ENCODE peak calls at places on chromosomes 5 and 9, in seven cellular contexts. T, B, E, N, W, X and R are unnamed samples.

GRCh38 chr5:154293219-154293618 is 102.7 kb downstream of the GALNT10 start:
- DNase-seq in T (no peak), B (no peak), E (no peak), N (no peak), W (no peak), X (no peak), R (no peak)

GRCh38 chr5:164355267-164355830 is 849.9 kb downstream of the MAT2B start:
- DNase-seq in T (no peak), B (no peak), E (no peak), N (no peak), W (no peak), X (no peak), R (no peak)

GRCh38 chr5:139636207-139636792 is 11.8 kb upstream of the CXXC5 start:
- DNase-seq in T (no peak), B (no peak), E (no peak), N (no peak), W (peak; percentile 57), X (no peak), R (no peak)

GRCh38 chr5:53507013-53507412 is 26.6 kb downstream of the FST start:
- DNase-seq in T (no peak), B (no peak), E (no peak), N (no peak), W (no peak), X (no peak), R (no peak)

GRCh38 chr9:28770226-28770625 is 1196.9 kb upstream of the C9orf72 start:
- DNase-seq in T (no peak), B (peak; percentile 12), E (no peak), N (no peak), W (no peak), X (no peak), R (no peak)

GRCh38 chr9:9912459-9912858 is 700.3 kb downstream of the PTPRD start:
- DNase-seq in T (no peak), B (no peak), E (no peak), N (no peak), W (no peak), X (no peak), R (no peak)

GRCh38 chr5:134568339-134568700 is 42.9 kb downstream of the JADE2 start:
- DNase-seq in T (no peak), B (no peak), E (no peak), N (no peak), W (no peak), X (no peak), R (no peak)

GRCh38 chr9:93205045-93205768 is 21.3 kb downstream of the WNK2 start:
- DNase-seq in T (peak; percentile 30), B (no peak), E (no peak), N (no peak), W (no peak), X (no peak), R (no peak)

GRCh38 chr5:123814796-123815479 is 303.0 kb downstream of the CSNK1G3 start:
- DNase-seq in T (no peak), B (no peak), E (peak; percentile 18), N (no peak), W (no peak), X (peak; percentile 29), R (no peak)

GRCh38 chr5:180142824-180143610 is 66.0 kb downstream of the RASGEF1C start:
- DNase-seq in T (no peak), B (no peak), E (no peak), N (no peak), W (no peak), X (no peak), R (no peak)

GRCh38 chr5:165502893-165503696 is 1997.7 kb downstream of the MAT2B start:
- DNase-seq in T (no peak), B (peak; percentile 45), E (peak; percentile 18), N (no peak), W (no peak), X (peak; percentile 25), R (peak; percentile 5)

GRCh38 chr9:6873862-6874261 is 116.1 kb downstream of the KDM4C start:
- DNase-seq in T (no peak), B (no peak), E (peak; percentile 56), N (no peak), W (no peak), X (peak; percentile 2), R (no peak)

GRCh38 chr5:147643142-147643541 is 133.3 kb upstream of the DPYSL3 start:
- DNase-seq in T (no peak), B (no peak), E (peak; percentile 1), N (no peak), W (no peak), X (peak; percentile 3), R (no peak)

GRCh38 chr5:146059349-146060220 is 45.8 kb downstream of the PLAC8L1 start:
- DNase-seq in T (no peak), B (no peak), E (no peak), N (no peak), W (no peak), X (no peak), R (no peak)

GRCh38 chr9:14278291-14278721 is 35.6 kb downstream of the NFIB start:
- DNase-seq in T (no peak), B (no peak), E (peak; percentile 82), N (no peak), W (no peak), X (peak; percentile 27), R (no peak)

GRCh38 chr9:114804504-114804903 is 1.3 kb downstream of the TNFSF15 start:
- DNase-seq in T (no peak), B (no peak), E (peak; percentile 84), N (no peak), W (no peak), X (peak; percentile 95), R (peak; percentile 94)

DNA sequence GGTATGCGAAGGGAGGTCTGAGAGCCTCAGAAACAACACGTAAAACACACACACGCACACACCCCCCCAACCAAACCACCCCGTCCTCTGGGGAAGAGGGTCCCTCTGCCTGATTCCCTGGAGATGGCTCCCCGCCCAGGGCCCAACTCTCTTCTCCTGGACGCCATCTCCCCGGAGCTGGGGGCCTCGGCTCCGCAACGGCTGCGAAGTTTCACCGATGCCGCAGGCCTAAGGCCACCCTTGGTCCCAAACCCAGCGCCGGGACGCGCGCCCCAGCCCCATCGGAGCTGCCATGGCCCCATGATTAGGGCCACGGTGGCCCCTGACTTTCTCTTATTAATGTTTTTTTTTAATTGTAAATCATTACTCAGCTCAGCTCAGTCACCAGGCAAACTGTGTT is 181.4 kb upstream of the TBCA start:
- DNase-seq in T (no peak), B (peak; percentile 34), E (no peak), N (peak; percentile 44), W (peak; percentile 65), X (no peak), R (no peak)
- H3K18ac ChIP-seq in T (peak overlapping the region; percentile 81), B (peak overlapping the region; percentile 82), E (no peak overlapping the region), N (no peak overlapping the region), W (peak overlapping the region; percentile 14), X (no peak overlapping the region), R (no peak overlapping the region)

DNA sequence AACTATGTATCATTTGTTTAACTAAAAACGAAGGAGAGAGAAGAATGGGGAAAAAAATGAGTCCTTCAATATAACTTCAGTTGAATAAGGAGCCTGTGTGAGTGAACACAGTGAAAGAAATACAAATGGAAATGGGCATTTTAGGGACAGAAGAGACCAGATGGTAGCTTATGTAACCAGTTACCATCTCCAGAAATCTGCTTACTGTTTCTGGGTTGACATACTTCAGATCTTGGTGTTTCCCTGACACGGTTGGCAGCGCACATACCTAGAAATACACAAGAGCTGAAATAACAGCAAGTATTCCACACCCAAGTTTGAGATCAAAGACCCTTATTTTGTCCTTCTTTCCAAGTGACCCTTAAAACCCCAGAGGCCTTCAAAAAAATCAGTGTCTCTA is 14.9 kb upstream of the GFRA3 start:
- DNase-seq in T (no peak), B (no peak), E (no peak), N (no peak), W (no peak), X (no peak), R (no peak)
- H3K4ac ChIP-seq in T (no peak overlapping the region), B (no peak overlapping the region), E (no peak overlapping the region), N (no peak overlapping the region), W (no peak overlapping the region), X (no peak overlapping the region), R (no peak overlapping the region)

DNA sequence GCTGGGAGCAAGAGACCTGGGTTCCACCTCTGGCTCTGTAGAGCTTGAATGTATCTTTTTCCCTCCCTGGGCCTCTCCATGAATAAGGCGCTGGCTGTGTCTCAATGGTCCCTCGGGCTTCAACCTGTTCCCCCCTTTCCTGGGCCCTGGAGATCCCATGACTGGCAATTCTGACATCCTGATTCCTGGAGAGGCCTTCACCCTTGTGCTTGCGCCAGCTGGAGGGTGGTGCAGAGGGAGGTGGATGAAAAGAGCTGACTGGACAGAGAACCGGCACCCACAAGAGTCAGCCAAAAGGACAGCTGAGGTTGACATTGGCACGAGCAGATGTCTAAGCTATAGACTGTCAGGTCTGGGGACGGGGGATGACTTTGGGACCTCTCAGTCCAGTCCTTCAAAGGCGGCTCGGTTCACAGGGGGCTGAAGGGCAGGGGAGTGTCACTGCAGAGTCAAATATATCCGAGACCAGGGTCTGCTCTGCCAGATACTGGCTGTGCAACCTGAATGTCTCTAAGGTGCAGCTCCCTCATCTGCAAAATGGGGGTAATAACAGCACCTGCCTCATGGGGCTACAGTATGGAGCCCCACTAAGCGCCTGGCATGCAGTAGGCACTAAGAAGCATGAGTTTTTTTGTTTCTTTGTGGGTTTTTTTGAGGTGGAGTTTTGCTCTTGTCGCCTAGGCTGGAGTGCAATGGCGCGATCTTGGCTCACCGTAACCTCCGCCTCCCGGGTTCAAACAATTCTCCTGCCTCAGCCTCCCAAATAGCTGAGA is 13.8 kb downstream of the DNM1 start:
- DNase-seq in T (no peak), B (no peak), E (no peak), N (no peak), W (no peak), X (no peak), R (no peak)
- H3K4me2 ChIP-seq in T (no peak overlapping the region), B (no peak overlapping the region), E (no peak overlapping the region), N (no peak overlapping the region), W (no peak overlapping the region), X (no peak overlapping the region), R (no peak overlapping the region)

GRCh38 chr9:27545471-27545870 is 15.9 kb upstream of the MOB3B start:
- DNase-seq in T (no peak), B (no peak), E (no peak), N (no peak), W (no peak), X (no peak), R (no peak)

GRCh38 chr9:27548055-27548741 is 18.6 kb upstream of the MOB3B start:
- DNase-seq in T (no peak), B (peak; percentile 45), E (peak; percentile 51), N (no peak), W (no peak), X (peak; percentile 57), R (peak; percentile 4)

GRCh38 chr9:27554712-27555111 is 18.6 kb downstream of the C9orf72 start:
- DNase-seq in T (no peak), B (no peak), E (no peak), N (no peak), W (no peak), X (no peak), R (no peak)

DNA sequence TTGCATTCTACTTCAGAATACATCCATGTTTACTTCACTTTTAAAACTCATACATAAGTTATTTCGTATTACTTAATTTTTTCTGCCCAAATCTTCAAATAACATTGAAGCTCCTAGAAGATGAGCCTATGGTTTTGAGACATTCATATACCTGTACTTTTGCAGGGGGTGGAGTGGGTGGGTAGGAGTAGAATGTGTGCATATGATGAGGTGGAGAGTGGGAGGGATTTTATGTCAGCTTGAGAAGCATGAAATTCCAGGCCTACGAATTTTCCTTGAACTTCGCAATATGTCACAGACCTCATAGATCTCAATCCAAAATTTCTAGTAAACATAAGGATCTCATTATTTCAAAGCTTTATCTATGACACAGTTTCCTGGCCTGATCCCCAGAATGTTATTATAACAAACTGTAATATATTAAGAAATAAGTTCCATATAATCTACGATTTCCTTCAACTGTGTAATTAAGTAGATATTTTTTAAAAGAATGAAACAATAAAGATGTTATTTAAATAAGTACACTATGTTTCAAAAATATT is 19.7 kb upstream of the MOB3B start:
- DNase-seq in T (no peak), B (no peak), E (peak; percentile 36), N (no peak), W (no peak), X (no peak), R (no peak)
- H3K18ac ChIP-seq in T (no peak overlapping the region), B (no peak overlapping the region), E (no peak overlapping the region), N (no peak overlapping the region), W (no peak overlapping the region), X (no peak overlapping the region), R (no peak overlapping the region)